ENCODE peak calls at places on chromosomes 7 and 10, in six cellular contexts. B is right lobe of liver, V is suprapubic skin, O is NB4, Y is Peyer's patch, F is spleen. X is an unnamed sample.

GRCh38 chr7:78370931-78371330 is 572.4 kb downstream of the PHTF2 start:
- DNase-seq in F (no peak), O (no peak), V (no peak), Y (no peak), B (no peak), X (no peak)

GRCh38 chr7:108091461-108091831 is 38.7 kb downstream of the LAMB4 start:
- DNase-seq in V (no peak), O (no peak), Y (no peak), F (no peak), B (no peak), X (no peak)

GRCh38 chr10:111175786-111176185 is 99.0 kb downstream of the ADRA2A start:
- DNase-seq in B (no peak), F (no peak), O (no peak), Y (no peak), V (no peak), X (no peak)

GRCh38 chr10:29883231-29883630 is 176.2 kb downstream of the JCAD start:
- DNase-seq in Y (no peak), O (no peak), B (no peak), F (no peak), V (no peak), X (no peak)

GRCh38 chr7:108124820-108125219 is 5.3 kb downstream of the LAMB4 start:
- DNase-seq in V (no peak), F (no peak), O (no peak), Y (no peak), B (no peak), X (no peak)

GRCh38 chr7:23544913-23545354 is 13.2 kb upstream of the TRA2A start:
- DNase-seq in Y (no peak), V (no peak), B (no peak), O (peak), F (no peak), X (no peak)

GRCh38 chr7:40827217-40828085 is 692.6 kb downstream of the SUGCT start:
- DNase-seq in F (no peak), O (peak), B (no peak), Y (no peak), V (no peak), X (no peak)

GRCh38 chr7:40882071-40882658 is 747.4 kb downstream of the SUGCT start:
- DNase-seq in F (no peak), V (no peak), B (no peak), O (no peak), Y (no peak), X (no peak)

GRCh38 chr7:128827971-128828711 is 2.1 kb upstream of the FLNC start:
- DNase-seq in O (no peak), F (no peak), Y (no peak), V (no peak), B (no peak), X (no peak)

GRCh38 chr10:62589689-62590088 is 214.8 kb upstream of the ADO start:
- DNase-seq in F (no peak), B (no peak), Y (no peak), V (no peak), O (no peak), X (no peak)

GRCh38 chr10:14533295-14533694 is 202.6 kb upstream of the FRMD4A start:
- DNase-seq in Y (no peak), B (no peak), V (no peak), O (no peak), F (no peak), X (no peak)

GRCh38 chr10:46520941-46521340 is 35.5 kb downstream of the GPRIN2 start:
- DNase-seq in F (peak), Y (no peak), O (no peak), B (peak), V (peak), X (peak)

GRCh38 chr10:9219860-9220259 is 1165.4 kb downstream of the GATA3 start:
- DNase-seq in F (no peak), V (no peak), O (no peak), B (no peak), Y (no peak), X (no peak)

GRCh38 chr10:100007239-100008141 is 2.3 kb downstream of the DNMBP start:
- DNase-seq in O (no peak), F (no peak), Y (no peak), B (no peak), V (no peak), X (no peak)

GRCh38 chr10:12710594-12711343 is 290.7 kb downstream of the CCDC3 start:
- DNase-seq in V (peak), B (peak), O (peak), F (peak), Y (peak), X (peak)
- TF ChIP-seq POLR2A in V (no peak), B (no peak), O (no peak), F (no peak), Y (no peak), X (no peak)

DNA sequence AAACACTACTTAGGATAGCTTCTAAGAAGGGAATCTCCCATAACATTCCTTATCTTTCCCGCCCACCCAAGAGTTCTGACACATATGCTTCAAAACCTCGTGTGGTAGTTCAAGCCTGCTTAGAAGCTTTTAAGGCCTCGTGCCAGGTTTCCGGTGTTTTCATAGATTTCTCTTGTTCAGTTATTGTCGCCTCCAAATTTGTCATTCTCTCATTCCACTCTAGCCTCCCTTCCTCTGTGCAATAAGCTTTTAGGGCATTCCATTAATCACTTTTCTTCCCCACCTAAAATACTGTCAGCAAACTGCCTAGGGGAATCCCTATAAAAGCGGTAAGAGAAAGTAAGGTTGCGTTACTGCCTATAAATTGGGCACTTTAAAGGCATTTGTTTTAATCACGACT is 718 bp upstream of the BPGM start:
- DNase-seq in O (peak), Y (no peak), F (no peak), B (no peak), V (no peak), X (no peak)
- TF ChIP-seq POLR2A in O (no peak), Y (no peak), F (no peak), B (no peak), V (no peak), X (no peak)

DNA sequence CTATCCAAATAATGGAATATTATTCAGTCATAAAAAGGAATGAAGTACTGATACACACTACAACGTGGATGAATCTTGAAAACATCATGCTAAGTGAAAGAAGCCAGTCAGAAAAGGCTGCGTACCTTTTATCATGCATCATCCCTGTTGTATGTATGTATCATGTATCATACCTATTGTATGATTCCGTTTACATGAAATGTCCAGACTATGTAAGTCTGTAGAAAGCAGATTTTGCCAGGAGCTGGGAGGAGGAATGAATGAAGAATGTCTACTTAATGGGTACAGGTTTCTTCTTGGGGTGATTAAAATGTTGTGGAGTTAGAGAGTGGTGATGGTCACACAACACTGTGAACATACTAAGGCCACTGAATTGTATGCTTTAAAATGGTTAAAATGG is 135.9 kb upstream of the KLF14 start:
- DNase-seq in V (no peak), O (no peak), Y (no peak), F (no peak), B (no peak), X (no peak)
- TF ChIP-seq POLR2A in V (no peak), O (no peak), Y (no peak), F (no peak), B (no peak), X (no peak)

DNA sequence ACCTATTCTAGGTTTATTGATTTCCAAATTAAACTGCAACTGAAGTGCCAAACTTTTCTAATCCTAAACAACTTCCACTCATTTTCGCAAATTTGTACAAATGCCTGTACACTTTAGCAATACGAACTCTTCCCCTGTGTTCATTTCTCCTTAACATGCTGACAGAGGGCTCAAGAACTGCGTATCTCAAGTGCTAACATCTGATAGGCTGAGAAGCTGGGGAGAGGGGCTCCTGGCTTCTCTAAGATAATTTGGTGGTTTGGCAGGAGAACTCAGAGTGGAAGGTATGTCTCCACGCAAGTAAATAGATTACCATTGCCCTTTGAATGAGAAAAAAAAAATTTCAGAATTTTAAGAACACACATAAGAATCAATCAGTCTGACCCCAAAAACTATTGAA is 53.3 kb upstream of the ANLN start:
- DNase-seq in V (no peak), F (no peak), Y (no peak), B (no peak), O (no peak), X (no peak)
- TF ChIP-seq POLR2A in V (no peak), F (no peak), Y (no peak), B (no peak), O (no peak), X (no peak)

DNA sequence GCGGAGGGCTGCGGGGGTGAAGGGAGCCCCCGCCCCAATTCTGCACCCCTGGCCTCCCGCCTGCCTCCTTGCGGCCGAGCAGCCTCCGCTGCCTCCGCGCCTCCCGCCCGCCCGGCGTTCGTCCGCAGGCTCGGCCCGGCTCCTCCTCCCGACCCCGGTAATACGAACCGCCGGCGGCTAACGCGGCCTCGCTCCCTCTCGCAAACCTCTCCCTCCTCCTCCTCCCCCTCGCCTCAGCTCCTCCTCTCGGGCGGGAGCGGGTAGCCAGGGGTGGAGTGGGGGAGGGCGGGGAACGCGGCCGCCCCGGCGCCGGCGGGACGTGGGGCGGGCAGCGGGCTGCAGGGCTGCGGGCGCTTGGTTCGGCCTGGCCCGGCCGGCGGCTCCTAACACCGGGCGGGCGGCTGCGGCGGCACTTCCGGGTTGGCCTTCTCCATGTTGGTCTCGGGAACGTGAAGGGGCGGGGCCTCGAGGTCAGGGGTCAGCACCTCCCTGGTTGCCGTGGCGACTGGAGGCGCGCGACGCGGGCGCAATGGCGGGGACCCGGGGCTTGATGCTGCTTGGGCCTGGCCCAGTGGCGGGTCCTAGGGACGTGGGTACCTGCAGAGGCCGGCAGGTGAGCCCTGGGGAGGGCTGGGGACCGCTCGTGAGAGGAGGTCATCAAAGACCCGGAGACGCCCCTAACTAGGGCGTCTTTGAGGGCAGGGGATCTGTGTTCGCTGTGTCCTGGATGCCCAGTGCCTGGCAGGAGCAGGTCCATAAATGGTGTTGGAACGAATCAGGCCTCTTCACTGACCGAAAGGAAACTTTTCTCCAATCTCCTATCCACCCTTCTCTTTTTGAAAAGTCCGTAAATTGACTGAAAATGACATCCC is at the start of gene RAB11FIP2:
- DNase-seq in Y (peak), F (peak), B (peak), V (peak), O (peak), X (peak)
- TF ChIP-seq POLR2A in Y (peak), F (no peak), B (peak), V (no peak), O (peak), X (no peak)

GRCh38 chr10:75111906-75112703 is 649 bp downstream of the SAMD8 start:
- DNase-seq in B (peak), F (peak), V (peak), Y (peak), O (peak), X (peak)
- TF ChIP-seq POLR2A in B (no peak), F (no peak), V (no peak), Y (no peak), O (no peak), X (no peak)

DNA sequence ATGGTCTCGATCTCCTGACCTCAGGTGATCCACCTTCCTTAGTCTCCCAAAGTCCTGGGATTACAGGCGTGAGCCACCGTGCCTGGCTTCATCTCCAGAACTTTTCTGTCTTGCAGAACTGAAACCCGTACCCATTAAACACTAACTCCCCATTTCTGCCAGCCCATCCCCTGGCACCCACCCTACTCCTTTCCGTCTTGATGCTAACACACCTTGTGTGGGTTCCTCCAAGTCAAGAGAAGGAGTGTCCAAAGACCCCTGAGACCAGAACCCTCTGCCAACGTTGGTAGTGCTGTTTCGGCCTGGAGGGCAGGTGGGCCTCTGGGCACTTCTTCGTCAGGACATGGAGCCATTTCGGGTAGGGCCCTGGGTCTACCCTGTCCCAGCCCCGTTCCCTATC is 83.6 kb downstream of the MGMT start:
- DNase-seq in B (peak), F (no peak), O (no peak), Y (no peak), V (no peak), X (no peak)
- TF ChIP-seq POLR2A in B (no peak), F (no peak), O (no peak), Y (no peak), V (no peak), X (no peak)

DNA sequence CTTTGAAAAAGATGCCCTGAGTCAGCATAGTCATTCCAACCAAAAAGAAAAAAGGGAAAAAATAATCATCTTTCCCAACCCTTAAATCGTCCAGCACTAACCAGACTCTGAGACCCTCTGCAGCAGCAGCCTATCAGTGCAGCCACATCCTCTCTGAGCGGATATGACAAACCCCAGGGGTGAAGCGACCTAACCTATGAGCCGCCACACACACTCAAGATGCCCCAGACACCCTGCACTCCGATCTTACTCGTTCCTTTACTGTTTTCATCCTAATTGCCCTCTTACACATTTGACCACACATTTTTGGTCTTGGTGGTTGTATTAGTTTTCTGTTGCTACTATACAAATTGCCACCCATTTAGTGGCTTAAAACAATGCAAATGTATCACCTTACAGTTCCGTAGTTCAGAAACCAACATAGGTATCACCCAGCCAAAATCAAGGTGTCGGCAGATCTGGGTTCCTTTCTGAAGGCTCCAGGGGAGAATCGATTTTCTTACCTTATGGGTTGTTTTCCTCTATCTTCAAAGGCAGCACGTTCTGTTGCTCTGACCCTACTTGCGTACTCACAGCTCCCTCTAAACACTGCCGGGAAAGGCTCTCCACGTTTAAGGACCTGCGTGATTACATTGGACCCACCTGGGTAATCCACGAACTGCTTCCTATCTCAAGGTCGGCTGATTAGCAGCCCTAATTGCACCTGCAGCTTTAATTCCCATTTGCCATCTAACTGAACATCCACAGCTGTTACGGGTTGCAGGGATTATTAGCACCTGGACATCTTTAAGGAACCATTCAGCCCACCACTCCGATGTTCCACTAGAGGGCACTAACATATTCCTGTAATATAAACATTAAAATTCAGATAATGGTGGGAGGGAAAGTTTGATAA is 37.3 kb upstream of the PRSS1 start:
- DNase-seq in Y (peak), B (no peak), O (peak), F (no peak), V (no peak), X (no peak)
- TF ChIP-seq POLR2A in Y (no peak), B (no peak), O (no peak), F (no peak), V (no peak), X (no peak)